ENCODE peak calls at places on chromosomes 12 and 14, in four cellular contexts. One of them, this sample, is unnamed.

GRCh38 chr12:127720334-127720733 is 546.6 kb upstream of the TMEM132C start:
- DNase-seq in right lobe of liver: no peak
- DNase-seq in fibroblast of the conjunctiva: no peak
- DNase-seq in HEK293T: no peak
- DNase-seq in this sample: no peak

GRCh38 chr12:32039341-32039740 is 67.3 kb upstream of the BICD1 start:
- DNase-seq in right lobe of liver: no peak
- DNase-seq in fibroblast of the conjunctiva: peak
- DNase-seq in HEK293T: no peak
- DNase-seq in this sample: no peak

GRCh38 chr14:100584056-100585031 is 2.9 kb downstream of the BEGAIN start:
- DNase-seq in right lobe of liver: no peak
- DNase-seq in fibroblast of the conjunctiva: no peak
- DNase-seq in HEK293T: no peak
- DNase-seq in this sample: no peak

GRCh38 chr12:123251403-123252076 is 18.3 kb downstream of the MTRFR start:
- DNase-seq in right lobe of liver: no peak
- DNase-seq in fibroblast of the conjunctiva: no peak
- DNase-seq in HEK293T: no peak
- DNase-seq in this sample: no peak

GRCh38 chr12:67650127-67650495 is 1.6 kb downstream of the DYRK2 start:
- DNase-seq in right lobe of liver: peak
- DNase-seq in fibroblast of the conjunctiva: no peak
- DNase-seq in HEK293T: peak
- DNase-seq in this sample: no peak

GRCh38 chr14:87066221-87066817 is 926.7 kb downstream of the GALC start:
- DNase-seq in right lobe of liver: no peak
- DNase-seq in fibroblast of the conjunctiva: no peak
- DNase-seq in HEK293T: no peak
- DNase-seq in this sample: no peak

GRCh38 chr12:108150436-108150835 is 21.3 kb downstream of the WSCD2 start:
- DNase-seq in right lobe of liver: no peak
- DNase-seq in fibroblast of the conjunctiva: no peak
- DNase-seq in HEK293T: no peak
- DNase-seq in this sample: no peak

GRCh38 chr12:84507914-84508313 is 404.7 kb downstream of the SLC6A15 start:
- DNase-seq in right lobe of liver: no peak
- DNase-seq in fibroblast of the conjunctiva: peak
- DNase-seq in HEK293T: no peak
- DNase-seq in this sample: no peak

GRCh38 chr12:11941601-11942360 is 129.0 kb upstream of the BCL2L14 start:
- DNase-seq in right lobe of liver: no peak
- DNase-seq in fibroblast of the conjunctiva: peak
- DNase-seq in HEK293T: no peak
- DNase-seq in this sample: peak

GRCh38 chr12:23484238-23484637 is 465.2 kb downstream of the SOX5 start:
- DNase-seq in right lobe of liver: no peak
- DNase-seq in fibroblast of the conjunctiva: no peak
- DNase-seq in HEK293T: no peak
- DNase-seq in this sample: no peak

GRCh38 chr12:68373836-68374314 is 41.7 kb upstream of the MDM1 start:
- DNase-seq in right lobe of liver: no peak
- DNase-seq in fibroblast of the conjunctiva: no peak
- DNase-seq in HEK293T: no peak
- DNase-seq in this sample: peak

GRCh38 chr14:77270361-77271112 is 469 bp downstream of the NGB start:
- DNase-seq in right lobe of liver: no peak
- DNase-seq in fibroblast of the conjunctiva: no peak
- DNase-seq in HEK293T: no peak
- DNase-seq in this sample: no peak

GRCh38 chr12:45231515-45232145 is 15.7 kb downstream of the ANO6 start:
- DNase-seq in right lobe of liver: no peak
- DNase-seq in fibroblast of the conjunctiva: no peak
- DNase-seq in HEK293T: no peak
- DNase-seq in this sample: peak

GRCh38 chr14:92886337-92886736 is 36.6 kb upstream of the CHGA start:
- DNase-seq in right lobe of liver: no peak
- DNase-seq in fibroblast of the conjunctiva: no peak
- DNase-seq in HEK293T: no peak
- DNase-seq in this sample: no peak

GRCh38 chr14:91732859-91733477 is 1.1 kb upstream of the CATSPERB start:
- DNase-seq in right lobe of liver: no peak
- DNase-seq in fibroblast of the conjunctiva: peak
- DNase-seq in HEK293T: no peak
- DNase-seq in this sample: no peak

GRCh38 chr12:92021665-92022033 is 124.0 kb downstream of the BTG1 start:
- DNase-seq in right lobe of liver: no peak
- DNase-seq in fibroblast of the conjunctiva: no peak
- DNase-seq in HEK293T: peak
- DNase-seq in this sample: no peak

GRCh38 chr12:64459388-64460024 is 7.6 kb downstream of the TBK1 start:
- DNase-seq in right lobe of liver: no peak
- DNase-seq in fibroblast of the conjunctiva: no peak
- DNase-seq in HEK293T: no peak
- DNase-seq in this sample: no peak

GRCh38 chr12:127145929-127146789 is 1120.8 kb upstream of the TMEM132C start:
- DNase-seq in right lobe of liver: peak
- DNase-seq in fibroblast of the conjunctiva: peak
- DNase-seq in HEK293T: no peak
- DNase-seq in this sample: no peak

GRCh38 chr12:28893365-28893764 is 255.7 kb upstream of the FAR2 start:
- DNase-seq in right lobe of liver: no peak
- DNase-seq in fibroblast of the conjunctiva: peak
- DNase-seq in HEK293T: no peak
- DNase-seq in this sample: peak

GRCh38 chr12:88805286-88805685 is 225.0 kb upstream of the KITLG start:
- DNase-seq in right lobe of liver: no peak
- DNase-seq in fibroblast of the conjunctiva: peak
- DNase-seq in HEK293T: no peak
- DNase-seq in this sample: no peak

This sample was measured in skeletal muscle cell.